ENCODE peak calls at places on chromosomes 12 and 14, in four cellular contexts. H is psoas muscle, D is A549, G is suprapubic skin. N is an unnamed sample.
A peak's percentile ranks its signal among the peaks of the same experiment; 100 is the strongest.

GRCh38 chr14:105141026-105141425 is 27.6 kb downstream of the JAG2 start:
- DNase-seq in H (no peak), D (no peak), G (no peak), N (no peak)

GRCh38 chr12:111773801-111774551 is 7.2 kb downstream of the ALDH2 start:
- DNase-seq in H (peak; percentile 86), G (peak; percentile 87), D (no peak), N (peak; percentile 64)

GRCh38 chr12:98418357-98419075 is 96.9 kb upstream of the TMPO start:
- DNase-seq in H (peak; percentile 86), G (peak; percentile 96), D (peak; percentile 55), N (peak; percentile 91)

GRCh38 chr12:16349132-16349463 is 1.7 kb downstream of the MGST1 start:
- DNase-seq in G (no peak), D (peak; percentile 44), H (peak; percentile 68), N (peak; percentile 51)

GRCh38 chr14:91770185-91770584 is 38.3 kb upstream of the CATSPERB start:
- DNase-seq in D (no peak), H (no peak), G (no peak), N (no peak)

GRCh38 chr14:22472935-22473854 is 115.8 kb downstream of the DAD1 start:
- DNase-seq in H (no peak), D (peak; percentile 21), G (no peak), N (peak; percentile 54)

GRCh38 chr12:47740536-47741339 is 15.4 kb upstream of the ENDOU start:
- DNase-seq in G (no peak), D (no peak), H (no peak), N (no peak)

GRCh38 chr14:99768381-99768780 is 24.8 kb upstream of the EML1 start:
- DNase-seq in H (no peak), D (no peak), G (no peak), N (no peak)

GRCh38 chr12:93185369-93185741 is 192.4 kb upstream of the NUDT4 start:
- DNase-seq in G (no peak), D (no peak), H (no peak), N (no peak)

GRCh38 chr14:34081126-34081575 is 130.3 kb upstream of the EGLN3 start:
- DNase-seq in D (no peak), H (no peak), G (no peak), N (no peak)

GRCh38 chr14:27175489-27175888 is 577.7 kb upstream of the NOVA1 start:
- DNase-seq in H (no peak), G (no peak), D (no peak), N (no peak)

GRCh38 chr12:51686727-51687126 is 95.7 kb downstream of the SCN8A start:
- DNase-seq in G (no peak), D (no peak), H (no peak), N (no peak)

GRCh38 chr12:53185582-53186153 is 4.9 kb upstream of the CSAD start:
- DNase-seq in D (no peak), G (no peak), H (no peak), N (no peak)
- TF ChIP-seq CTCF in D (peak; percentile 10), G (no peak), H (no peak), N (no peak)

DNA sequence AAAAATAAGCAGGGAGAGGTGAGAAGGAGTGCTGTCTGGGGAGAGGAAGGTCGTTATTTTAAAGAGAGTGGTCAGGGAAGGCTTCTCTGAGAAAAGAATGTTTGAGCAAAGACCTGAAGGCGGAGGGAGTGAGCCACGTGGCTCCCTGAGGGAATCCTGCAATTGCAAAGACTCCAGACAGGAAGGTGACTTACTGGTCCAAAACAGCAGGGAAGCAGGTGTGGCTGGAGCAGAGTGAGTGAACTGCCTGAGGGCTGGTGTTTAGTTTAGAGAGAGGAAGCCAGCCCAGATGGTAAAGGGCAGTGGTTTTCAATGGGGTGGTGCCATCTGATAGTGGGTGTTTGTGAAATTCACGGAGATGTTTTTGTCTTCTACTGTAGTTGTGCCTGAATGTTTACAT is 58.8 kb upstream of the LTA4H start:
- DNase-seq in H (no peak), D (no peak), G (no peak), N (peak; percentile 81)
- H3K27ac ChIP-seq in H (no peak overlapping the region), D (no peak overlapping the region), G (no peak overlapping the region), N (no peak overlapping the region)

GRCh38 chr12:77914089-77914488 is 83.4 kb downstream of the NAV3 start:
- DNase-seq in D (no peak), H (no peak), G (no peak), N (no peak)
- TF ChIP-seq CTCF in D (no peak), H (no peak), G (no peak), N (no peak)

GRCh38 chr12:49243631-49244030 is 21.3 kb upstream of the TUBA1C start:
- DNase-seq in G (no peak), D (no peak), H (no peak), N (no peak)

DNA sequence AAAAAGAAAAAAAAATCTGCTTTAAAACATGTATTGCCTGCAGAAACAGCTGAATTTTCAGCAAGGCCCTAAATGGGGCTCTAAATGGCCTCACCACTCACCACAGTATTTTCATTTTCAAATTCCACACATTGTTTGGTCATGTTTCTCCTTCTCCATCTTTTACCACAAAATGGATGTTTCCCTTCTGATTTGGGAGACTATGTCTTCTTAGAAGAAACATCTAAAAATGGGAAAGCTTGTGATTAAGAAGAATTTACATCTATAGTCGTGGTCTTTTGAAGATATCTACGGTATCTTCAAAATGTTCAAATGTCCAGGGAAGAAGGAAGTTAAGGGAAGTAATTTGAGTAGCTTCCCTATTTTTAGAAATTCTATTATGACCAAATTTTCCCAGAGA is 20.7 kb upstream of the TUBA1C start:
- DNase-seq in G (no peak), H (no peak), D (no peak), N (no peak)
- H3K27ac ChIP-seq in G (no peak overlapping the region), H (no peak overlapping the region), D (no peak overlapping the region), N (no peak overlapping the region)

GRCh38 chr12:115979851-115980250 is 297.6 kb downstream of the MED13L start:
- DNase-seq in G (no peak), D (no peak), H (no peak), N (no peak)

GRCh38 chr12:115980339-115980738 is 297.2 kb downstream of the MED13L start:
- DNase-seq in H (no peak), D (no peak), G (no peak), N (no peak)

GRCh38 chr12:115979351-115979750 is 298.1 kb downstream of the MED13L start:
- DNase-seq in H (no peak), G (no peak), D (no peak), N (no peak)

GRCh38 chr12:115984607-115985006 is 292.9 kb downstream of the MED13L start:
- DNase-seq in D (no peak), H (no peak), G (no peak), N (no peak)

GRCh38 chr12:115983226-115983798 is 294.2 kb downstream of the MED13L start:
- DNase-seq in H (no peak), D (peak; percentile 30), G (no peak), N (no peak)
- TF ChIP-seq CTCF in H (peak; percentile 31), D (peak; percentile 57), G (no peak), N (peak; percentile 21)

DNA sequence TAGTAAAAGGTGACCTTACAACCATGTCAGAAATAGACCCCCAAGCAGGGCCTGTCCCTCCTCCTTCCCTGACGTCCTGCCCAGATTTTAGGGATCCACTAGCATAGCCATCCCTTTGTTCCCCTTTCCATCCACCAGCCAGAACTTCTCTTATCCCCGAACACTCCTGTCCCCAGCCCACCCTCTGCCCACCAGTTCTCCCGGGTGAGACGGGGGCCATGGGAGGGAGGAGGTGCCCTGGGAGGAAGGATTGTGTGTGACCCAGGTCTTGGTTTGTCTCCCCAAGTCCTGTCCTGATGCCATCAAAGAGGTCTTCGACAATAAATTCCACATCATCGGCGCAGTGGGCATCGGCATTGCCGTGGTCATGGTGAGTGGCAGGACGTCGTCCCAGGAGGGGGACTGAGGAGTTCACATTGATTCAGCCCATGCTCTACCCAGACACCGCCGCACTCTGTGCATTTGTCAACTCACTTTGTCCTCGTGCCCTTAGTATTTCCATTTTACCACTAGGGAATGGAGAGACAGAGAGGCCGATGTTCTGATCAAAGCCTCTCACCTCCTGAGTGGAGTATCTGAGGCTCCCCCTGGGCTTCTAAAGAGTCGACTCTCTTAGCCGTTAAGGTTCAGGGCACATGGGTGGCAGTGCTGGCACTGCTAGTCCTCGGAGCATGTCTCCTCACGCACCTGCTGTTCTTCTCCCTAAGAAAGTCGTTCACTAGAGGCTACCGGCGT is 35.9 kb downstream of the CD9 start:
- DNase-seq in H (no peak), D (no peak), G (no peak), N (no peak)
- H3K27ac ChIP-seq in H (no peak overlapping the region), D (no peak overlapping the region), G (no peak overlapping the region), N (no peak overlapping the region)

GRCh38 chr14:92874961-92875360 is 48.0 kb upstream of the CHGA start:
- DNase-seq in D (no peak), G (no peak), H (no peak), N (no peak)
- TF ChIP-seq CTCF in D (no peak), G (no peak), H (no peak), N (no peak)

DNA sequence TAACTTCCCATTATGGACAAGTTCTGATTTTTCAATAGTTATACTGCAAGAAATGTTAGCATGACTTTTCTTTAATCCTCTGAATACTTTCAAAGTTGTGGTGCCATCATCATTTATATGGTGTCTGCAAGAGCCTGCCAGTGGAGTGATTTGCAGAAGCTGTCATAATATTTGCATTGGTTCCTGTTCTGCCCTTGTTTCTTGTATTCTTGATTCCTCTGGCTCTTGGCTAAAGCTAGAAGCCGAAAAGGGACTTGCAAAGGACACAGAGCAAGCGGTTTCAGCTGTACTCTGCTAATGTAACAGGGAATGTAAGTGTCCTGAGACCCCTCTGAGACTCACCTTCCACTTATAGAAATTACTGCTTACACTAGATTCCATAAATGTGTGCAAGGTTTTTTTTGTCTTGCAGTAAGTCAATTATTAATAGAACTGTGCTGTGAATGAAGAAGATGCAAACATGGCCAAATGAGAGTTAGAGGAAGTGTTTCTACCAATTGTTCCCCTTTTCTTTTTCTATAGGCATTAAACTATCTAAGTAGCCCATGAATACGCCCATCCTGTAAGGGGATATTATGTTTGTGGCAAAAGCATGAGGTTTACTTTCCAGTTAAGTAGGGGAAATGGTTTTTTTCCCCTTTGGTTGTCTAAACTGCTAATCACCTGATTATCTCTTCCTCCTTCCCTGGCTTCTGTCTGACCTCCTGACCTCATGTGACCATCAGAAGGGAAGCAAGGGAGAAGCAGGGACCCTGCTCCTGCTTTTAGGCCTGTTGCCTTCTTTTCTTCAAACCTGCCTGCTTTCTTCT is 5.3 kb downstream of the DYRK4 start:
- DNase-seq in H (no peak), G (no peak), D (no peak), N (no peak)
- H3K27ac ChIP-seq in H (no peak overlapping the region), G (no peak overlapping the region), D (no peak overlapping the region), N (no peak overlapping the region)

GRCh38 chr12:75560167-75560566 is 48.8 kb upstream of the KRR1 start:
- DNase-seq in G (no peak), D (peak; percentile 9), H (no peak), N (peak; percentile 16)
- TF ChIP-seq CTCF in G (no peak), D (peak; percentile 44), H (peak; percentile 22), N (peak; percentile 68)

N was measured in RWPE1.